ENCODE peak calls at places on chromosomes 2 and 18, in nine cellular contexts. N, W, B, J, M, D, U, S and E are unnamed samples.
A peak's percentile ranks its signal among the peaks of the same experiment; 100 is the strongest.

GRCh38 chr18:34077599-34077998 is 147.1 kb downstream of the NOL4 start:
- DNase-seq in N (no peak), W (no peak), B (no peak), J (no peak), M (no peak), D (no peak), U (no peak), S (no peak), E (no peak)

GRCh38 chr2:45843136-45843535 is 191.7 kb downstream of the PRKCE start:
- DNase-seq in N (no peak), W (no peak), B (no peak), J (no peak), M (no peak), D (no peak), U (no peak), S (no peak), E (peak; percentile 44)

GRCh38 chr2:128781888-128782385 is 463.3 kb upstream of the HS6ST1 start:
- DNase-seq in N (no peak), W (no peak), B (no peak), J (no peak), M (peak; percentile 9), D (no peak), U (no peak), S (no peak), E (no peak)

GRCh38 chr2:218386505-218387368 is 4.7 kb downstream of the SLC11A1 start:
- DNase-seq in N (peak; percentile 5), W (no peak), B (no peak), J (no peak), M (no peak), D (no peak), U (no peak), S (no peak), E (no peak)

GRCh38 chr2:170255971-170256370 is 78.0 kb downstream of the MYO3B start:
- DNase-seq in N (no peak), W (no peak), B (no peak), J (no peak), M (no peak), D (peak; percentile 33), U (peak; percentile 46), S (peak; percentile 63), E (no peak)

GRCh38 chr2:5464657-5465056 is 227.5 kb upstream of the SOX11 start:
- DNase-seq in N (no peak), W (no peak), B (no peak), J (no peak), M (no peak), D (no peak), U (no peak), S (peak; percentile 20), E (no peak)

GRCh38 chr2:238030422-238031155 is 30.2 kb upstream of the SCLY start:
- DNase-seq in N (no peak), W (no peak), B (no peak), J (no peak), M (no peak), D (no peak), U (no peak), S (no peak), E (no peak)

GRCh38 chr2:19543271-19544019 is 185.0 kb upstream of the OSR1 start:
- DNase-seq in N (peak; percentile 44), W (no peak), B (no peak), J (no peak), M (no peak), D (peak; percentile 52), U (peak; percentile 26), S (no peak), E (no peak)

GRCh38 chr2:45879406-45879805 is 227.9 kb downstream of the PRKCE start:
- DNase-seq in N (no peak), W (no peak), B (no peak), J (no peak), M (no peak), D (no peak), U (no peak), S (no peak), E (no peak)

GRCh38 chr2:80852808-80853139 is 548.2 kb upstream of the LRRTM1 start:
- DNase-seq in N (no peak), W (no peak), B (no peak), J (no peak), M (no peak), D (peak; percentile 7), U (no peak), S (no peak), E (no peak)

GRCh38 chr2:86584164-86584913 is 21.1 kb upstream of the CHMP3 start:
- DNase-seq in N (no peak), W (no peak), B (peak; percentile 26), J (no peak), M (no peak), D (peak; percentile 14), U (no peak), S (peak; percentile 50), E (no peak)

GRCh38 chr2:237322564-237322963 is 91.4 kb downstream of the COL6A3 start:
- DNase-seq in N (no peak), W (no peak), B (no peak), J (no peak), M (no peak), D (peak; percentile 63), U (no peak), S (no peak), E (no peak)

GRCh38 chr2:217049931-217050330 is 190.1 kb upstream of the TNP1 start:
- DNase-seq in N (no peak), W (peak; percentile 70), B (no peak), J (no peak), M (no peak), D (no peak), U (no peak), S (no peak), E (no peak)

GRCh38 chr2:127208313-127208712 is 11.8 kb downstream of the CYP27C1 start:
- DNase-seq in N (no peak), W (no peak), B (no peak), J (no peak), M (no peak), D (peak; percentile 39), U (peak; percentile 19), S (peak; percentile 44), E (no peak)

GRCh38 chr2:240296104-240296406 is 139.4 kb upstream of the GPC1 start:
- DNase-seq in N (peak; percentile 74), W (no peak), B (no peak), J (no peak), M (no peak), D (no peak), U (no peak), S (no peak), E (no peak)

GRCh38 chr18:4453712-4454547 is 1.2 kb downstream of the DLGAP1 start:
- DNase-seq in N (peak; percentile 62), W (no peak), B (no peak), J (no peak), M (no peak), D (no peak), U (no peak), S (no peak), E (no peak)

GRCh38 chr2:16405551-16405950 is 260.1 kb downstream of the CYRIA start:
- DNase-seq in N (peak; percentile 56), W (no peak), B (no peak), J (no peak), M (no peak), D (no peak), U (no peak), S (no peak), E (no peak)

GRCh38 chr2:16401761-16402300 is 263.8 kb downstream of the CYRIA start:
- DNase-seq in N (no peak), W (no peak), B (no peak), J (no peak), M (no peak), D (no peak), U (no peak), S (no peak), E (no peak)

GRCh38 chr2:16400127-16400623 is 265.5 kb downstream of the CYRIA start:
- DNase-seq in N (no peak), W (no peak), B (no peak), J (peak; percentile 53), M (no peak), D (no peak), U (no peak), S (no peak), E (no peak)

GRCh38 chr2:16404551-16405300 is 260.9 kb downstream of the CYRIA start:
- DNase-seq in N (no peak), W (no peak), B (no peak), J (no peak), M (no peak), D (no peak), U (no peak), S (no peak), E (no peak)

GRCh38 chr2:16402891-16403290 is 262.7 kb downstream of the CYRIA start:
- DNase-seq in N (no peak), W (no peak), B (no peak), J (no peak), M (no peak), D (no peak), U (no peak), S (no peak), E (no peak)
- H3K4me3 ChIP-seq in N (no peak overlapping the region), W (no peak overlapping the region), B (no peak overlapping the region), J (no peak overlapping the region), M (no peak overlapping the region), D (no peak overlapping the region), U (no peak overlapping the region), S (no peak overlapping the region), E (no peak overlapping the region)

DNA sequence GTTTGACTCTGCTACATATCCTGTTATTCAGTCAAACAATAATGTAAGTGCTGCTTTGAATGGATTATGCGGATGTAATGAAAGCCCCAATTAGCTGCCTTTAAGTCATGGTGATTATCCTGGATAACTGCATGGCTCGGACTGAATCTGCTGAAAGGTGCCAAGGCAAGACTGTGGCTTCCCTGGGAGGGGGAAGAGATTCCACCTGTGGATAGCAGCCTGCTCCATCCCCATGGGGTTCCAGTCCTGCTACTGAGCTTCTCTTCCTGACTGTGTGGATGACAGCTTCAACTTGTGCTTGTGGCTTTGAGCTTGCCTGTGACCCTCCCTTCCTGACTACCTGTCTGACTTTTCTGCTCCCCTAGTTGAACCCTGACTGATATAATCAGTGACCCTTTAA is 540.0 kb upstream of the GYPC start:
- DNase-seq in N (no peak), W (no peak), B (no peak), J (no peak), M (no peak), D (no peak), U (no peak), S (no peak), E (no peak)
- H3K4me3 ChIP-seq in N (no peak overlapping the region), W (no peak overlapping the region), B (no peak overlapping the region), J (no peak overlapping the region), M (no peak overlapping the region), D (no peak overlapping the region), U (no peak overlapping the region), S (no peak overlapping the region), E (no peak overlapping the region)

DNA sequence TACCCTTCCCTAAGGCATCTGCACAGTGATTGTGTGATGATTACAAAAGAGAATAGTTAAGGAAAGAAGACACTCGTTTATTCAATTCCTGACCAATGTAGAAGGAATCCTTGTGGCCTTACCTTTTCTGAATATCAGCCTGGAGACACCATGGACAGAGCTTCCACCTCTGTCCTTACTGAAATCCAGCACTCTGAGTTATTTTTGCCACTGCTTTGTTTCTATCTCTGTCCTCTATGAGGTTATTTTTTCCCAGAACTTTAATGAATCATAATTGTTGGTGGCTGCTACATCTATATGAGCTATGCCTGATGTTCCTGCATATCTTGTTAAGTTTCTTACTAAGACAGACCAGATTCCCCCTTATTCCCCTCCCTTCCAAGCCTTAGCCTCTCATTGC is 275.1 kb downstream of the SETBP1 start:
- DNase-seq in N (no peak), W (no peak), B (no peak), J (no peak), M (no peak), D (no peak), U (no peak), S (peak; percentile 12), E (no peak)
- H3K4me3 ChIP-seq in N (no peak overlapping the region), W (no peak overlapping the region), B (no peak overlapping the region), J (no peak overlapping the region), M (no peak overlapping the region), D (no peak overlapping the region), U (no peak overlapping the region), S (no peak overlapping the region), E (no peak overlapping the region)

GRCh38 chr2:227630322-227630721 is 13.0 kb downstream of the SCYGR4 start:
- DNase-seq in N (no peak), W (no peak), B (no peak), J (no peak), M (no peak), D (no peak), U (no peak), S (no peak), E (no peak)
- H3K4me3 ChIP-seq in N (no peak overlapping the region), W (no peak overlapping the region), B (no peak overlapping the region), J (no peak overlapping the region), M (no peak overlapping the region), D (no peak overlapping the region), U (no peak overlapping the region), S (no peak overlapping the region), E (no peak overlapping the region)